ENCODE peak calls at places on chromosome 6, in eight cellular contexts. X is activated CD4-positive, CD25-positive, alpha-beta regulatory T cell; P is activated CD4-positive, alpha-beta T cell treated with anti-CD3 and anti-CD28 coated beads, Interleukin-2, amount 50 U/mL, for 48 hours; N is H4; R is A172; Y is GM23338; C is neural progenitor cell; H is kidney tubule cell. F is an unnamed sample.
A peak's percentile ranks its signal among the peaks of the same experiment; 100 is the strongest.

GRCh38 chr6:39553811-39554802 is 171.1 kb downstream of the KIF6 start:
- DNase-seq in P (no peak), R (no peak), Y (no peak), H (no peak), C (no peak), X (no peak), N (no peak), F (no peak)

GRCh38 chr6:130632288-130632687 is 194.9 kb upstream of the SMLR1 start:
- DNase-seq in H (no peak), N (no peak), P (no peak), R (no peak), X (no peak), Y (no peak), C (peak; percentile 3), F (no peak)

GRCh38 chr6:129346964-129347363 is 363.0 kb downstream of the ARHGAP18 start:
- DNase-seq in Y (no peak), N (no peak), P (no peak), X (no peak), H (no peak), R (no peak), C (no peak), F (no peak)

GRCh38 chr6:148435386-148435785 is 92.7 kb downstream of the SASH1 start:
- DNase-seq in H (peak; percentile 46), C (no peak), N (no peak), P (no peak), Y (no peak), X (no peak), R (no peak), F (no peak)

GRCh38 chr6:111087871-111088667 is 766 bp downstream of the SLC16A10 start:
- DNase-seq in H (peak; percentile 15), C (peak; percentile 51), P (peak; percentile 60), Y (peak; percentile 73), X (peak; percentile 24), N (no peak), R (no peak), F (no peak)

GRCh38 chr6:27825025-27825823 is 87.0 kb downstream of the OR2B2 start:
- DNase-seq in Y (no peak), N (no peak), H (peak; percentile 26), R (no peak), X (no peak), P (no peak), C (no peak), F (no peak)

GRCh38 chr6:72857791-72858190 is 235.9 kb downstream of the KCNQ5 start:
- DNase-seq in Y (no peak), C (no peak), P (no peak), H (peak; percentile 15), N (no peak), R (peak; percentile 42), X (no peak), F (no peak)

GRCh38 chr6:143605894-143606293 is 71.9 kb upstream of the PHACTR2 start:
- DNase-seq in P (no peak), H (no peak), C (no peak), N (no peak), Y (no peak), X (no peak), R (no peak), F (no peak)

GRCh38 chr6:100892116-100892515 is 11.0 kb upstream of the ASCC3 start:
- DNase-seq in H (no peak), N (no peak), Y (peak; percentile 52), X (no peak), C (no peak), R (no peak), P (no peak), F (no peak)

GRCh38 chr6:113879186-113880096 is 22.3 kb downstream of the MARCKS start:
- DNase-seq in H (peak; percentile 80), C (peak; percentile 68), N (peak; percentile 73), P (no peak), X (no peak), R (peak; percentile 75), Y (peak; percentile 80), F (peak; percentile 12)

GRCh38 chr6:17130786-17131185 is 28.9 kb downstream of the STMND1 start:
- DNase-seq in C (no peak), H (no peak), P (no peak), N (no peak), X (no peak), R (no peak), Y (no peak), F (no peak)

GRCh38 chr6:10598084-10598960 is 77.2 kb downstream of the GCNT2 start:
- DNase-seq in C (no peak), R (no peak), N (no peak), H (no peak), P (no peak), X (no peak), Y (no peak), F (no peak)

GRCh38 chr6:32195652-32195901 is 3.1 kb upstream of the GPSM3 start:
- DNase-seq in P (peak; percentile 100), H (peak; percentile 100), C (peak; percentile 100), N (peak; percentile 99), Y (peak; percentile 100), R (peak; percentile 99), X (peak; percentile 100), F (peak; percentile 100)

GRCh38 chr6:25389501-25389900 is 110.3 kb downstream of the CARMIL1 start:
- DNase-seq in R (peak; percentile 16), H (peak; percentile 60), X (no peak), Y (no peak), C (no peak), P (no peak), N (no peak), F (no peak)

GRCh38 chr6:13425971-13426931 is 61.1 kb downstream of the GFOD1 start:
- DNase-seq in P (peak; percentile 41), H (peak; percentile 63), X (no peak), N (no peak), R (no peak), Y (no peak), C (no peak), F (no peak)

GRCh38 chr6:39048481-39049399 is at the start of gene GLP1R:
- DNase-seq in P (peak; percentile 21), R (no peak), N (no peak), X (no peak), H (no peak), C (peak; percentile 61), Y (peak; percentile 64), F (no peak)

GRCh38 chr6:27478141-27478705 is 5.3 kb upstream of the ZNF184 start:
- DNase-seq in R (peak; percentile 14), P (no peak), Y (peak; percentile 15), H (peak; percentile 19), C (no peak), X (no peak), N (no peak), F (no peak)

GRCh38 chr6:142844065-142844755 is 100.8 kb downstream of the HIVEP2 start:
- DNase-seq in H (no peak), P (no peak), N (no peak), Y (no peak), X (no peak), R (no peak), C (no peak), F (no peak)

GRCh38 chr6:62042444-62042843 is 243.6 kb downstream of the KHDRBS2 start:
- DNase-seq in N (no peak), R (no peak), P (no peak), X (no peak), C (no peak), Y (no peak), H (no peak), F (no peak)

GRCh38 chr6:22906091-22906549 is 336.8 kb downstream of the HDGFL1 start:
- DNase-seq in C (peak; percentile 24), N (peak; percentile 43), R (peak; percentile 46), X (no peak), H (peak; percentile 72), Y (peak; percentile 75), P (no peak), F (no peak)

GRCh38 chr6:24205020-24205492 is 79.0 kb downstream of the NRSN1 start:
- DNase-seq in C (peak; percentile 61), P (no peak), X (no peak), N (peak; percentile 49), Y (peak; percentile 68), R (peak; percentile 35), H (peak; percentile 47), F (no peak)

GRCh38 chr6:127302728-127303675 is 36.3 kb downstream of the RNF146 start:
- DNase-seq in C (peak; percentile 25), H (peak; percentile 61), N (peak; percentile 5), R (peak; percentile 41), Y (peak; percentile 49), P (peak; percentile 30), X (peak; percentile 2), F (peak; percentile 3)

GRCh38 chr6:157586088-157586414 is 205.1 kb downstream of the ZDHHC14 start:
- DNase-seq in H (no peak), C (peak; percentile 59), Y (no peak), X (no peak), P (no peak), N (no peak), R (no peak), F (no peak)

GRCh38 chr6:137313928-137314855 is 95.0 kb upstream of the IFNGR1 start:
- DNase-seq in P (peak; percentile 72), N (peak; percentile 45), X (peak; percentile 52), H (peak; percentile 66), Y (peak; percentile 88), C (peak; percentile 87), R (peak; percentile 61), F (peak; percentile 65)

GRCh38 chr6:24229694-24230093 is 103.7 kb downstream of the NRSN1 start:
- DNase-seq in R (no peak), C (no peak), N (no peak), H (no peak), X (no peak), Y (no peak), P (no peak), F (no peak)

GRCh38 chr6:25132934-25133333 is 146.2 kb upstream of the CARMIL1 start:
- DNase-seq in R (no peak), N (no peak), X (no peak), Y (peak; percentile 45), H (no peak), P (no peak), C (no peak), F (no peak)

GRCh38 chr6:108528878-108529277 is 31.8 kb upstream of the FOXO3 start:
- DNase-seq in X (no peak), N (no peak), H (no peak), P (no peak), Y (no peak), R (no peak), C (no peak), F (no peak)

GRCh38 chr6:90222724-90223198 is 73.9 kb downstream of the BACH2 start:
- DNase-seq in C (no peak), H (peak; percentile 94), P (peak; percentile 37), R (peak; percentile 72), Y (no peak), X (peak; percentile 22), N (no peak), F (no peak)

GRCh38 chr6:17703256-17703694 is 3.5 kb downstream of the NUP153 start:
- DNase-seq in R (peak; percentile 78), Y (no peak), C (no peak), X (no peak), P (no peak), N (peak; percentile 66), H (peak; percentile 78), F (no peak)

GRCh38 chr6:157106487-157106886 is 216.8 kb downstream of the TMEM242 start:
- DNase-seq in Y (no peak), N (peak; percentile 7), H (peak; percentile 84), C (no peak), R (peak; percentile 59), P (no peak), X (no peak), F (no peak)

GRCh38 chr6:87623248-87623647 is 33.3 kb downstream of the ORC3 start:
- DNase-seq in P (no peak), C (no peak), Y (no peak), N (no peak), H (no peak), R (no peak), X (no peak), F (no peak)